ENCODE peak calls at places on chromosomes 7 and 10, in four cellular contexts. One of them, this sample, is unnamed.

GRCh38 chr10:58477122-58477521 is 35.5 kb upstream of the BICC1 start:
- DNase-seq in mesendoderm: peak
- DNase-seq in upper lobe of right lung: no peak
- DNase-seq in psoas muscle: peak
- DNase-seq in this sample: peak

GRCh38 chr7:75995052-75995471 is 667 bp upstream of the TMEM120A start:
- DNase-seq in upper lobe of right lung: no peak
- DNase-seq in mesendoderm: no peak
- DNase-seq in psoas muscle: no peak
- DNase-seq in this sample: no peak

GRCh38 chr7:43554423-43554822 is 28.5 kb upstream of the STK17A start:
- DNase-seq in upper lobe of right lung: no peak
- DNase-seq in mesendoderm: no peak
- DNase-seq in psoas muscle: no peak
- DNase-seq in this sample: peak

GRCh38 chr7:38369816-38370493 is 96.5 kb upstream of the TARP start:
- DNase-seq in upper lobe of right lung: peak
- DNase-seq in mesendoderm: peak
- DNase-seq in psoas muscle: peak
- DNase-seq in this sample: peak

GRCh38 chr7:100691676-100692577 is 2.1 kb downstream of the GIGYF1 start:
- DNase-seq in upper lobe of right lung: peak
- DNase-seq in psoas muscle: peak
- DNase-seq in mesendoderm: peak
- DNase-seq in this sample: peak

GRCh38 chr10:62916157-62916603 is 100.0 kb upstream of the EGR2 start:
- DNase-seq in psoas muscle: no peak
- DNase-seq in mesendoderm: no peak
- DNase-seq in upper lobe of right lung: no peak
- DNase-seq in this sample: no peak

GRCh38 chr7:106914018-106914607 is 49.0 kb downstream of the PIK3CG start:
- DNase-seq in psoas muscle: no peak
- DNase-seq in mesendoderm: no peak
- DNase-seq in upper lobe of right lung: no peak
- DNase-seq in this sample: no peak

GRCh38 chr7:140192176-140192575 is 15.4 kb upstream of the KDM7A start:
- DNase-seq in psoas muscle: no peak
- DNase-seq in upper lobe of right lung: no peak
- DNase-seq in mesendoderm: no peak
- DNase-seq in this sample: no peak

GRCh38 chr10:43386981-43387677 is 15.7 kb downstream of the FXYD4 start:
- DNase-seq in upper lobe of right lung: no peak
- DNase-seq in mesendoderm: no peak
- DNase-seq in psoas muscle: peak
- DNase-seq in this sample: no peak

GRCh38 chr7:130734525-130735272 is 692 bp upstream of the KLF14 start:
- DNase-seq in psoas muscle: no peak
- DNase-seq in mesendoderm: no peak
- DNase-seq in upper lobe of right lung: no peak
- DNase-seq in this sample: no peak

GRCh38 chr10:30437039-30437781 is 3.2 kb downstream of the MAP3K8 start:
- DNase-seq in psoas muscle: no peak
- DNase-seq in mesendoderm: peak
- DNase-seq in upper lobe of right lung: no peak
- DNase-seq in this sample: peak

GRCh38 chr10:132448248-132448731 is 51.3 kb downstream of the PWWP2B start:
- DNase-seq in upper lobe of right lung: peak
- DNase-seq in mesendoderm: peak
- DNase-seq in psoas muscle: peak
- DNase-seq in this sample: no peak

GRCh38 chr7:141072548-141073172 is 1.2 kb upstream of the TMEM178B start:
- DNase-seq in mesendoderm: peak
- DNase-seq in upper lobe of right lung: peak
- DNase-seq in psoas muscle: peak
- DNase-seq in this sample: peak

GRCh38 chr10:131271195-131271880 is 40.2 kb downstream of the TCERG1L start:
- DNase-seq in mesendoderm: no peak
- DNase-seq in upper lobe of right lung: no peak
- DNase-seq in psoas muscle: no peak
- DNase-seq in this sample: no peak

GRCh38 chr10:127740596-127740995 is 3.6 kb downstream of the FOXI2 start:
- DNase-seq in upper lobe of right lung: no peak
- DNase-seq in psoas muscle: no peak
- DNase-seq in mesendoderm: peak
- DNase-seq in this sample: no peak

GRCh38 chr10:20302033-20302432 is 485.8 kb downstream of the PLXDC2 start:
- DNase-seq in upper lobe of right lung: no peak
- DNase-seq in mesendoderm: no peak
- DNase-seq in psoas muscle: no peak
- DNase-seq in this sample: no peak

GRCh38 chr7:6227294-6227846 is 45.1 kb downstream of the CYTH3 start:
- DNase-seq in psoas muscle: no peak
- DNase-seq in mesendoderm: no peak
- DNase-seq in upper lobe of right lung: no peak
- DNase-seq in this sample: no peak

GRCh38 chr7:107838816-107839584 is 36.0 kb upstream of the SLC26A3 start:
- DNase-seq in upper lobe of right lung: no peak
- DNase-seq in psoas muscle: no peak
- DNase-seq in mesendoderm: no peak
- DNase-seq in this sample: no peak

GRCh38 chr10:121553861-121554264 is 44.4 kb downstream of the FGFR2 start:
- DNase-seq in upper lobe of right lung: no peak
- DNase-seq in psoas muscle: no peak
- DNase-seq in mesendoderm: no peak
- DNase-seq in this sample: no peak

GRCh38 chr7:375491-375821 is 85.5 kb downstream of the FOXL3 start:
- DNase-seq in psoas muscle: peak
- DNase-seq in upper lobe of right lung: peak
- DNase-seq in mesendoderm: no peak
- DNase-seq in this sample: no peak

GRCh38 chr7:30997316-30997715 is 33.6 kb downstream of the GHRHR start:
- DNase-seq in mesendoderm: no peak
- DNase-seq in psoas muscle: no peak
- DNase-seq in upper lobe of right lung: no peak
- DNase-seq in this sample: no peak

GRCh38 chr10:121527690-121528089 is 70.6 kb downstream of the FGFR2 start:
- DNase-seq in psoas muscle: no peak
- DNase-seq in mesendoderm: peak
- DNase-seq in upper lobe of right lung: no peak
- DNase-seq in this sample: no peak

GRCh38 chr10:117240105-117240729 is 697 bp upstream of the SLC18A2 start:
- DNase-seq in upper lobe of right lung: no peak
- DNase-seq in mesendoderm: no peak
- DNase-seq in psoas muscle: no peak
- DNase-seq in this sample: no peak
- H3K4me3 ChIP-seq in upper lobe of right lung: no peak
- H3K4me3 ChIP-seq in mesendoderm: no peak
- H3K4me3 ChIP-seq in psoas muscle: no peak
- H3K4me3 ChIP-seq in this sample: no peak

DNA sequence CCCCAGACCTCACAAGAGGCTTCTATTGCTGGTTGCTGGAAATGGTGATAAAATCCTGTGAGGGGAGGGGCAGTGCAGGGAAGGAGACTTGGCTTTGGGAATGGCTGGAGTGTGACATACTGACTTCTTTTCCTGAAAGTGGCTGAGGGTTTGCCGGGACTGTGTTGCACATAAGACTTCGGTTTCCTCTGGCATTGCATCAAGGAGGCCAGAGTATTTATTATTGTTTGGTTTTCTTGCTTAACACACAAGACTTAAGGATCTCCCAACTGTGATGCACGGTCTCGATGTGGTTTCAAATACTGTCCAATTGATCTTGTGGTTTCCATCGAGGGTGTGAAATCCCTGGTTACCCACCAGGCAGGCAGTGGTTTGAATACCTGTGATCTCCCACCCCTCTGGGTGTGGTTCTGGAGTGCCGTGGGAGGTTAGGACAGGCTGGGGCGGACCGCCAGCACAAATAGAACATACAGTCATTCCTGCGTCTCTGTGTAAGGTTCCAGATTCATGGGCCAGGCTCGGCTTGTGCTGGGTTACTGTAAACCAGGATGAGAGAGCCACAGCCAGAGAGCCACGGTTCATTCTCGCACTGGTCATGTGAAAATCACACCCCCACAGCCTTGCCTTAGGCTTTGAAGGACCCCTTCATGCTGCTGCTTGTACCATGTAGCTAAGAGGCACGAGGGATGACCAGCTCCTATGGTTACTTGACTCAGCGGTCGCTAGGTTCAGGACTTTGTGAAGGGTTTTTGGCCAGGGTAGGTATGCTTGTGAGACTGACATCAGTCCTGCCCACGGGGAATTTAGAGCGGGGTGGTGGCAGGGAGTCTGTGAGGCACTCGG is 39.2 kb downstream of the WBP1L start:
- DNase-seq in upper lobe of right lung: peak
- DNase-seq in mesendoderm: peak
- DNase-seq in psoas muscle: peak
- DNase-seq in this sample: no peak
- H3K4me3 ChIP-seq in upper lobe of right lung: peak
- H3K4me3 ChIP-seq in mesendoderm: no peak
- H3K4me3 ChIP-seq in psoas muscle: peak
- H3K4me3 ChIP-seq in this sample: no peak

DNA sequence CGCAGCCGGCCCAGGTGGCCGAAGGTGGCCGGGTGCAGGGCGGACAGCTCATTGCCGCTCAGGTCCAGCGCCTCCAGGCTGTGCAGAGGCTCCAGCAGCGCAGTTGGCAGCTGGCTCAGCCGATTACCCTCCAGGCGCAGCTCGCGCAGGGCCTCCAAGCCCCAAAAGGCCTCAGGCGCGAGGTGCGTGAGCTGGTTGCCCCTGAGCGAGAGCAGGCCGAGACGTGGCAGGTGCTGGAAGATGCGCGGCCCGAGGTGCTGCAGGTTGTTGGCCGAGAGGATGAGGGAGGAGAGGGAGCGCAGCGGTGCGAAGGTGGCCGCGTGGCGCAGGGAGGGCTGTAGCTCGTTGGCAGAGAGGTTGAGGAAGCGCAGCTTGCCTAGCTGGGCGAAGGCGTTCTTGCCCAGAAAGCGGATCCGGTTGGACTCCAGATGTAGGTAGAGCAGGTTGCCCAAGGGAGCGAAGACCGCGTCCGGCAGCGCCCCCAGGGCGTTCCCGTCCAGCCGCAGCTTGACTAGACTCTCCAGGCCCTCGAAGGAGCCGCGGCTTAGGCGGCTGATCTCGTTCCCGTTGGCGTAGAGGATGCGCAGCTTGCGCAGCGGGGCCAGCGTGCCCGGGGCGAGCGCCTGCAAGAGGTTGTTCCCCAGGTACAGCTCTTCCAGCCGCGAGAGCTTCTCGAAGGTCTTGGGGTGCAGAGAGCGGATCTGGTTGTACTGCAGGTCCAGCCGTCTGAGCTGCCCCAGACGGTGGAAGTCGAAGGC is 887 bp downstream of the TRIL start:
- DNase-seq in psoas muscle: peak
- DNase-seq in upper lobe of right lung: peak
- DNase-seq in mesendoderm: peak
- DNase-seq in this sample: no peak
- H3K4me3 ChIP-seq in psoas muscle: peak
- H3K4me3 ChIP-seq in upper lobe of right lung: peak
- H3K4me3 ChIP-seq in mesendoderm: no peak
- H3K4me3 ChIP-seq in this sample: no peak

DNA sequence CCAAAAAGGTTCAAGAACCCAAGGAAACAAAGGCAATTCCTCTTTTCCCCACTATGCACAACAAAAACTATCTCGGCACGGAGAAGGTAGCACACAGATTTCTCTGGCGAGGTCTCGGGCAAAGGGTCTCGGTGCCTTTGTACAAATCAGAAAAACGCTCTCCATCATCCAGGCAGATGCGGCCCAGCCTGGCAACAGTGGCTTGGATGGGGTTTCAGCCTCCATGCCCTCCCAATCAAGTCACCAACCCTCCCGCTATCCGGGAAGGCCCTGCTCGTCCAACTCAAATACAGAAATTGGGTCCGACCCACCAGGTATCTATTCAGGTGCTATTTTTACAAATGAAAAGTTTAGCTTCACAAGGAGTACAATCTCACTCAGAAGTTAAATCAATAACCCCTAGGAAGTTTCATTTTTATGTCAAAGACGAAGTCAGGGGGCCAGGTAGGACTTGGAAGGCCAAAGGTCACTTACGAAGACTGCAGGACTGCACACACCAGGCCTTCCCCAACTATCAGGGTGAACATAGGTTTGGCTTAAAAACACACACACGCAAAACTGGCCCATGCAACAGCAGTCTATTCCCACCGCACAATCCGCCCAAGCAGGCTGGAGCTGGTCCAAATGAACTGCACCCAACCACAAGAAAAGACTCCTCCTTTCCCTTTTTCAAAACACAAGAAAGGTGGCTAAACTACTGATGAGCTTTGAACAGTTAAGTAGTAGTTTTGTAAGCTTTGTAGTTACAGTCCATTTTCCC is 43.0 kb downstream of the GNA12 start:
- DNase-seq in psoas muscle: peak
- DNase-seq in upper lobe of right lung: no peak
- DNase-seq in mesendoderm: no peak
- DNase-seq in this sample: peak
- H3K4me3 ChIP-seq in psoas muscle: no peak
- H3K4me3 ChIP-seq in upper lobe of right lung: no peak
- H3K4me3 ChIP-seq in mesendoderm: no peak
- H3K4me3 ChIP-seq in this sample: no peak

DNA sequence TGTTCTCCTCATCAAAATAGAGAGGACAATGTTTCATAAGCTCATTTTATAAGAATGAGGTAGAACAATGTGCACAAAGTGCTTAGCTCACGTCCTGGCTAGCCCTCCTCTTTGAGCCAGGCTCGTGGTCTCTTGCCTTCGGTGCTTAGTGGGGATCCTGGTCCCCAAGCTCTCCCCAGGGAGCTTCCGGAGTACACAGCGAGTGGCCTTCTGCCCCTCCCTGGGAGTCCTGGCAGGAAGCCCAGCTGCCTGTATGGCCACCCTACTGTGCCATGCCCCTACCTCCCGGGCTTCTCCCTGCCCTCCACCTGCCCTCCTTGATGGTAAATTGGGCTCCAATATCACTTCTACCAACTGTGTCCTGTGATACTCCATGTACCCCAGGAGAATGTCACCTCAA is 859 bp downstream of the MYO1G start:
- DNase-seq in upper lobe of right lung: no peak
- DNase-seq in mesendoderm: no peak
- DNase-seq in psoas muscle: no peak
- DNase-seq in this sample: no peak
- H3K4me3 ChIP-seq in upper lobe of right lung: peak
- H3K4me3 ChIP-seq in mesendoderm: no peak
- H3K4me3 ChIP-seq in psoas muscle: peak
- H3K4me3 ChIP-seq in this sample: peak